ENCODE peak calls at places on chromosome X, in five cellular contexts. G is IMR-90, R is H1, H is mesenchymal stem cell, F is trophoblast cell. C is an unnamed sample.

GRCh38 chrX:5752831-5753230 is 475.8 kb downstream of the NLGN4X start:
- DNase-seq in R (no peak), H (no peak), G (no peak), F (no peak), C (no peak)

GRCh38 chrX:25726539-25726938 is 411.6 kb upstream of the MAGEB18 start:
- DNase-seq in H (no peak), G (no peak), R (no peak), F (peak; percentile 27), C (no peak)

GRCh38 chrX:115332832-115333231 is 43.3 kb downstream of the LUZP4 start:
- DNase-seq in R (no peak), H (peak; percentile 33), G (no peak), F (no peak), C (no peak)

GRCh38 chrX:133085785-133086184 is 11.1 kb downstream of the USP26 start:
- DNase-seq in F (peak; percentile 31), R (no peak), H (no peak), G (no peak), C (no peak)

GRCh38 chrX:113741744-113742143 is 842.1 kb upstream of the HTR2C start:
- DNase-seq in H (peak; percentile 33), R (no peak), G (no peak), F (peak; percentile 64), C (no peak)

GRCh38 chrX:69214463-69214862 is 49.2 kb upstream of the PJA1 start:
- DNase-seq in G (no peak), F (no peak), R (no peak), H (no peak), C (no peak)

GRCh38 chrX:120794525-120794975 is 81.1 kb downstream of the CT47B1 start:
- DNase-seq in G (no peak), R (no peak), F (peak; percentile 73), H (no peak), C (no peak)

GRCh38 chrX:135890087-135890585 is 3.1 kb downstream of the CT45A10 start:
- DNase-seq in F (no peak), H (no peak), R (no peak), G (no peak), C (no peak)

GRCh38 chrX:68508799-68509198 is 9.9 kb downstream of the YIPF6 start:
- DNase-seq in R (no peak), F (peak; percentile 73), H (peak; percentile 59), G (no peak), C (no peak)

GRCh38 chrX:11764602-11765067 is 6.6 kb downstream of the MSL3 start:
- DNase-seq in R (no peak), F (no peak), G (no peak), H (no peak), C (no peak)

GRCh38 chrX:50718791-50719190 is 95.2 kb downstream of the SHROOM4 start:
- DNase-seq in R (no peak), F (no peak), G (peak; percentile 63), H (no peak), C (no peak)

GRCh38 chrX:41108684-41109205 is 23.5 kb downstream of the USP9X start:
- DNase-seq in G (no peak), F (no peak), R (no peak), H (no peak), C (no peak)

GRCh38 chrX:40009462-40009851 is 88.3 kb downstream of the BCOR start:
- DNase-seq in F (peak; percentile 15), H (peak; percentile 36), G (no peak), R (no peak), C (no peak)

GRCh38 chrX:13373807-13374187 is 53.9 kb upstream of the ATXN3L start:
- DNase-seq in R (no peak), F (peak; percentile 48), G (peak; percentile 82), H (peak; percentile 58), C (no peak)

GRCh38 chrX:101411984-101412383 is 4.0 kb downstream of the HNRNPH2 start:
- DNase-seq in R (no peak), F (no peak), G (no peak), H (no peak), C (no peak)

GRCh38 chrX:130682990-130683389 is 220.0 kb downstream of the ENOX2 start:
- DNase-seq in F (no peak), G (peak; percentile 59), R (no peak), H (peak; percentile 56), C (no peak)

GRCh38 chrX:12494400-12495138 is 296.6 kb upstream of the PRPS2 start:
- DNase-seq in F (peak; percentile 30), H (no peak), G (no peak), R (no peak), C (no peak)

GRCh38 chrX:149021164-149021563 is 483.9 kb downstream of the IDS start:
- DNase-seq in G (no peak), H (no peak), R (no peak), F (no peak), C (no peak)

GRCh38 chrX:34343001-34343400 is 210.9 kb upstream of the FAM47A start:
- DNase-seq in R (no peak), G (no peak), H (no peak), F (no peak), C (no peak)

GRCh38 chrX:40908857-40909475 is 173.6 kb upstream of the MED14 start:
- DNase-seq in H (peak; percentile 51), F (peak; percentile 78), R (no peak), G (peak; percentile 73), C (no peak)

GRCh38 chrX:39337461-39337860 is 536.2 kb downstream of the MID1IP1 start:
- DNase-seq in G (no peak), R (no peak), H (no peak), F (no peak), C (no peak)

GRCh38 chrX:11532291-11533075 is 133.2 kb downstream of the ARHGAP6 start:
- DNase-seq in R (no peak), H (peak; percentile 64), G (peak; percentile 9), F (peak; percentile 29), C (no peak)

GRCh38 chrX:48488034-48488433 is 12.0 kb downstream of the FTSJ1 start:
- DNase-seq in G (no peak), F (no peak), R (no peak), H (no peak), C (no peak)

GRCh38 chrX:124413244-124413643 is 66.9 kb downstream of the SH2D1A start:
- DNase-seq in H (no peak), F (no peak), G (no peak), R (no peak), C (no peak)

GRCh38 chrX:48090123-48090522 is 18.7 kb upstream of the ZNF630 start:
- DNase-seq in G (no peak), R (no peak), F (peak; percentile 82), H (no peak), C (no peak)

GRCh38 chrX:72247206-72247944 is 8.5 kb upstream of the ERCC6L start:
- DNase-seq in F (no peak), R (no peak), G (peak; percentile 27), H (no peak), C (no peak)

GRCh38 chrX:124026529-124026928 is 65.0 kb downstream of the STAG2 start:
- DNase-seq in R (no peak), F (no peak), G (no peak), H (no peak), C (no peak)

GRCh38 chrX:24243692-24244091 is 70.2 kb downstream of the SUPT20HL2 start:
- DNase-seq in F (no peak), R (no peak), G (peak; percentile 9), H (no peak), C (no peak)

GRCh38 chrX:119676949-119677653 is 15.9 kb downstream of the SEPTIN6 start:
- DNase-seq in R (no peak), H (no peak), G (no peak), F (no peak), C (no peak)

GRCh38 chrX:154815274-154815818 is 10.1 kb upstream of the MPP1 start:
- DNase-seq in R (no peak), F (no peak), G (peak; percentile 86), H (no peak), C (no peak)

GRCh38 chrX:104137496-104137895 is 19.3 kb downstream of the SLC25A53 start:
- DNase-seq in G (no peak), F (no peak), H (peak; percentile 28), R (no peak), C (no peak)

GRCh38 chrX:9593756-9594155 is 128.9 kb downstream of the TBL1X start:
- DNase-seq in F (no peak), R (no peak), G (no peak), H (no peak), C (no peak)
- H3K4me3 ChIP-seq in F (no peak overlapping the region), R (no peak overlapping the region), G (no peak overlapping the region), H (no peak overlapping the region), C (no peak overlapping the region)

GRCh38 chrX:110472265-110472664 is 113.6 kb downstream of the RTL9 start:
- DNase-seq in R (no peak), G (no peak), H (no peak), F (no peak), C (no peak)

DNA sequence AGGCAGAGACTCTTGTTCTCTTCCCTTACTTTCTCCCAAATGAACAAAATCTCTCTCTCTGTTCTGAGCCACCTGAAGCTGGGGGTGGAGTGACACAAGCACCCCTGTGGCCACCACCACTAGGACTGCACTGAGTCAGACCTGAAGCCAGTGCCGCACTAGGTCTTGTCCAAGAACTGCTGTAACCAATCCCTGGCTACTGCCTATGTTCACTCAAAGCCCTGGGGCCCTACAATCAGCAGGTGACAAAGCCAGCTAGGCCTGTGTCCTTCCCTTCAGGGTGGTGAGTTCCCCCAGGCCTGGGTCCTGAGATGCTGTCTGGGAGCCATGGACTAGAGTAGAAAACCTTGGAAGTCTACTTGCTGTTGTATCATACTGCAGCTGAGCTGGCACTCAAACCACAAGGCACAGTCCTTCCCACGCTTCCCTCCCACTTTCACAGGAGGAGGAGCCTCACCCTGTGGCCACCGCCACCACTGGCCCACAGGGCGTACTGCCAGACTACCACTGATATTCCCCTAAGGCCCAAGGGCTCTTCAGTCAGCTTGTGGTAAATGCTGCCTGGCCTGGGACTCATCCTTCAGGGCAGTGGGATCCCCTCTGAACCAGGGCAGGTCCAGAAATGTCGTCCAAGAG is 119.1 kb downstream of the RTL9 start:
- DNase-seq in F (no peak), R (no peak), H (no peak), G (no peak), C (no peak)
- H3K14ac ChIP-seq in F (no peak overlapping the region), R (no peak overlapping the region), H (no peak overlapping the region), G (no peak overlapping the region), C (no peak overlapping the region)

GRCh38 chrX:53284684-53285447 is 3.5 kb upstream of the IQSEC2 start:
- DNase-seq in R (peak; percentile 21), G (peak; percentile 36), H (peak; percentile 46), F (peak; percentile 70), C (peak; percentile 42)
- H3K4me1 ChIP-seq in R (peaks cover 5% of the 10 kb centered on the region), G (peaks cover 11% of the 10 kb centered on the region), H (peaks cover 33% of the 10 kb centered on the region), F (peaks cover 5% of the 10 kb centered on the region), C (peaks cover 27% of the 10 kb centered on the region)

DNA sequence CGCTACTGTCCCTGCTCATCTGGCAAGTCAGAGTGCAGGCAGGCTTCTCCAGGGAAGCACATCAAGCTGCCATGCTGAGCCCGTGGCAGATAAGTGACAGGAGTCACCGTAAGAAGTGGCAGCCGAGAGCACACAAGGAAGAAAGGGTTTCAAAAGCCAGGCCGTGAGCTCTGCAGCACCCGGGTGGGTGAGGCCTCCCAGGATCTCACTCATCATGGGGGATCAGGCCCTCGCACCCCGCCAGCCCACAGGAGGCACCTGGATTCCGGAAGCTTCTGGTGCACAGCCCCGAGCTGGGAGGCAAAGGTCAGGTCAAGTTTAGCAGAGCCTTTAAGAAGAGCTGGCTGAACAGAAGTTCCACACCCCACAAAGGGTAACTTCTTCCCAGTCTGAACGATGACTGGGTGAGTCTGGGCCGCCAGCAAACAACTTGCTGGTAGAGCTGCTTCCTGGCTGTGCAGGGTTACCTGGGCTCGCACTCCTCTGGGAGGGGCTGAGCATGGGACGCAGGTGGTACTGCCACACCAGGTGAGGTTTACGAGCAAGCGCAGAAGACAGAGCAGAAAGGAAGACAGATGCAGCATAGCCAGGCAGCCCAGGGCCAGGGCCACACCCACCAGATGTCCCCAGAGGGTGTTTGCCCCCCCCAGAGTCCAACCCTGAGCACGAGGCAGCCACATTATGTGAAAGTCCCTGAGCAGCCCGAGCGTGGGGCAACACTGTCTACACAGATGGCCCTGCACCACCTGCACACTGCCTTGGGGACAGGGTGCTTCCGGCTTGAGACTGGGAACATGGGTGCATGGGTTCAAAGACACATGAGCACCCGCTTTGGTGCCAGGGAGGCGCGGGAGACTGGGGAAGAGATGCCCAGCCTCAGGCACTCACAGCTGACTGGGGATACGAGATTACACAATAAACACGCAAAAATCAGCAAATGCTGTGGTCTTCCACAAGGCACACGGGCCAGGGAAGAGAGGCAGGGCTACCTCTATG is 7.7 kb downstream of the CCNQ start:
- DNase-seq in G (no peak), H (no peak), R (no peak), F (no peak), C (no peak)
- H3K4me3 ChIP-seq in G (no peak overlapping the region), H (no peak overlapping the region), R (no peak overlapping the region), F (no peak overlapping the region), C (no peak overlapping the region)